ENCODE peak calls at places on chromosomes 5 and 9, in five cellular contexts. E is psoas muscle, P is WERI-Rb-1, R is prostate gland, Y is pancreas. J is an unnamed sample. For H3K27me3, the result is how much of the 10 kb centered on the place peaks cover.

GRCh38 chr5:135030123-135030517 is 3.9 kb downstream of the PITX1 start:
- DNase-seq in E (no peak), P (peak), R (no peak), Y (no peak), J (no peak)

GRCh38 chr9:98774746-98775145 is 21.6 kb downstream of the ANKS6 start:
- DNase-seq in E (no peak), P (peak), R (no peak), Y (no peak), J (no peak)

GRCh38 chr9:86945868-86946711 is 1.2 kb downstream of the GAS1 start:
- DNase-seq in E (peak), P (peak), R (peak), Y (peak), J (peak)

GRCh38 chr9:124216474-124217176 is 41.1 kb upstream of the NEK6 start:
- DNase-seq in E (no peak), P (no peak), R (no peak), Y (no peak), J (peak)

GRCh38 chr5:3310551-3311340 is 284.9 kb upstream of the IRX1 start:
- DNase-seq in E (no peak), P (no peak), R (peak), Y (peak), J (no peak)

GRCh38 chr9:6870149-6870548 is 112.4 kb downstream of the KDM4C start:
- DNase-seq in E (no peak), P (no peak), R (no peak), Y (no peak), J (no peak)

GRCh38 chr5:52007230-52007858 is 624.1 kb downstream of the ISL1 start:
- DNase-seq in E (no peak), P (peak), R (peak), Y (no peak), J (no peak)

GRCh38 chr9:17800397-17800796 is 221.5 kb downstream of the SH3GL2 start:
- DNase-seq in E (no peak), P (no peak), R (no peak), Y (no peak), J (no peak)

GRCh38 chr5:110478899-110479298 is 247.6 kb downstream of the TMEM232 start:
- DNase-seq in E (no peak), P (no peak), R (no peak), Y (no peak), J (no peak)

GRCh38 chr5:149383399-149383798 is 4.3 kb upstream of the IL17B start:
- DNase-seq in E (no peak), P (no peak), R (no peak), Y (no peak), J (peak)

GRCh38 chr5:180787025-180787424 is 15.6 kb downstream of the MGAT1 start:
- DNase-seq in E (no peak), P (peak), R (no peak), Y (no peak), J (no peak)

GRCh38 chr9:95025213-95026170 is 292.0 kb downstream of the FANCC start:
- DNase-seq in E (peak), P (peak), R (no peak), Y (peak), J (peak)

GRCh38 chr9:136687721-136688223 is 515 bp upstream of the AGPAT2 start:
- DNase-seq in E (peak), P (no peak), R (no peak), Y (peak), J (peak)

GRCh38 chr5:55173696-55174101 is 722 bp upstream of the CDC20B start:
- DNase-seq in E (no peak), P (peak), R (no peak), Y (peak), J (no peak)

GRCh38 chr5:133179405-133179804 is 127.6 kb downstream of the HSPA4 start:
- DNase-seq in E (no peak), P (no peak), R (no peak), Y (no peak), J (no peak)

GRCh38 chr5:1220351-1220750 is 4.8 kb upstream of the SLC6A18 start:
- DNase-seq in E (no peak), P (no peak), R (no peak), Y (no peak), J (no peak)
- H3K27me3 ChIP-seq in E (under half), P (under half), R (under half), Y (under half), J (under half)

GRCh38 chr5:18281947-18282557 is 647.8 kb downstream of the TAF11L14 start:
- DNase-seq in E (no peak), P (no peak), R (no peak), Y (no peak), J (no peak)
- TF ChIP-seq CTCF in E (no peak), P (peak), R (peak), Y (no peak), J (no peak)

GRCh38 chr9:132141364-132141947 is 20.4 kb upstream of the NTNG2 start:
- DNase-seq in E (no peak), P (no peak), R (no peak), Y (no peak), J (no peak)

GRCh38 chr9:132144708-132145365 is 17.0 kb upstream of the NTNG2 start:
- DNase-seq in E (no peak), P (no peak), R (no peak), Y (no peak), J (no peak)

GRCh38 chr9:132141948-132142594 is 19.8 kb upstream of the NTNG2 start:
- DNase-seq in E (no peak), P (no peak), R (no peak), Y (no peak), J (no peak)

GRCh38 chr9:132142883-132143282 is 19.0 kb upstream of the NTNG2 start:
- DNase-seq in E (no peak), P (no peak), R (no peak), Y (no peak), J (no peak)

GRCh38 chr9:132143359-132143758 is 18.5 kb upstream of the NTNG2 start:
- DNase-seq in E (no peak), P (no peak), R (no peak), Y (no peak), J (no peak)
- H3K27me3 ChIP-seq in E (under half), P (under half), R (under half), Y (under half), J (under half)

GRCh38 chr5:42949348-42950090 is 90.6 kb downstream of the ANXA2R start:
- DNase-seq in E (peak), P (peak), R (peak), Y (no peak), J (no peak)
- TF ChIP-seq CTCF in E (no peak), P (no peak), R (peak), Y (no peak), J (peak)

DNA sequence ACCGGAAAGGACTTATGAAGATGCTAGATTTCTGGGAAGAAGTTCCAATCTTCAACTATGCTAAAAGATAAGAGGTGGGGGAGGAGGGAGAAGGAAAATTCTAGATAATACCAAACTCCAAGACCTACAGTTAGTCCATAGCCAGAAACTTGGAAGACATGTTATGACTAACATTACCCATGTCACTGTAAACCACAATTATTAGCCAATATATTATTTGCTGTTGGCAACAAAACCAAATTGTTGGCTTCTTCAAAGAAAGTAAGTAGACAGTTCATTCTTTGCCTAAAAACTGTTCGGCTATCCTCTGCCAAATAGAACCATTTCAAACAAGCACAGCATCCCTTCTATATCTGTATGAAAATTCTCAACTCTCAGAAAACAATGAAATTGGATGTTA is 25.1 kb downstream of the PRLR start:
- DNase-seq in E (no peak), P (no peak), R (no peak), Y (no peak), J (no peak)
- H3K27me3 ChIP-seq in E (under half), P (half or more), R (under half), Y (under half), J (under half)

GRCh38 chr5:78992136-78992535 is 7.0 kb upstream of the ARSB start:
- DNase-seq in E (no peak), P (no peak), R (no peak), Y (no peak), J (no peak)
- TF ChIP-seq CTCF in E (no peak), P (no peak), R (no peak), Y (no peak), J (no peak)